ENCODE peak calls at places on chromosomes 1 and 21, in nine cellular contexts. H, U, V, M, Z, Y, O, E and G are unnamed samples.

GRCh38 chr1:94122201-94122970 is 1.4 kb upstream of the ABCA4 start:
- DNase-seq in E (peak), Y (no peak), H (no peak), O (peak), U (peak), V (no peak), M (no peak), Z (no peak), G (no peak)

GRCh38 chr1:37058424-37058988 is 24.2 kb upstream of the GRIK3 start:
- DNase-seq in U (no peak), V (no peak), Y (no peak), M (no peak), Z (no peak), O (no peak), E (no peak), H (no peak), G (no peak)

GRCh38 chr1:206143537-206144155 is 26.5 kb upstream of the AVPR1B start:
- DNase-seq in Y (no peak), M (no peak), Z (no peak), V (no peak), O (no peak), H (no peak), U (no peak), E (no peak), G (no peak)

GRCh38 chr1:203556047-203556851 is 62.3 kb downstream of the OPTC start:
- DNase-seq in U (peak), E (peak), Z (no peak), O (no peak), V (peak), H (peak), Y (no peak), M (peak), G (peak)

GRCh38 chr1:221923921-221924598 is 182.2 kb upstream of the DUSP10 start:
- DNase-seq in H (no peak), U (peak), E (peak), Z (no peak), Y (no peak), M (no peak), V (peak), O (no peak), G (no peak)

GRCh38 chr1:156226116-156226538 is 13.3 kb downstream of the PMF1 start:
- DNase-seq in Z (no peak), U (no peak), O (no peak), M (no peak), E (no peak), V (no peak), H (no peak), Y (no peak), G (no peak)

GRCh38 chr1:15852036-15852827 is 4.7 kb downstream of the SPEN start:
- DNase-seq in Z (no peak), O (no peak), Y (no peak), V (no peak), M (no peak), H (no peak), E (no peak), U (peak), G (no peak)

GRCh38 chr1:44300882-44301281 is 54.2 kb downstream of the ERI3 start:
- DNase-seq in V (no peak), Y (no peak), Z (no peak), H (no peak), O (no peak), E (no peak), U (no peak), M (no peak), G (no peak)

GRCh38 chr1:24925082-24925779 is 4.8 kb downstream of the RUNX3 start:
- DNase-seq in H (no peak), O (no peak), Z (no peak), U (no peak), Y (peak), E (no peak), V (no peak), M (no peak), G (no peak)

GRCh38 chr1:39866767-39867166 is 16.5 kb downstream of the TRIT1 start:
- DNase-seq in V (peak), Z (no peak), M (no peak), U (peak), O (peak), E (peak), Y (no peak), H (peak), G (peak)

GRCh38 chr1:24966724-24967346 is 36.8 kb upstream of the RUNX3 start:
- DNase-seq in Z (no peak), H (no peak), U (peak), E (peak), Y (no peak), M (no peak), O (peak), V (peak), G (peak)

GRCh38 chr1:1921459-1921862 is 2.4 kb upstream of the TMEM52 start:
- DNase-seq in U (no peak), H (no peak), O (no peak), M (peak), Y (no peak), V (no peak), E (no peak), Z (no peak), G (no peak)

GRCh38 chr1:54314691-54315455 is 91.3 kb downstream of the SSBP3 start:
- DNase-seq in U (no peak), V (no peak), E (no peak), Y (no peak), Z (no peak), H (no peak), M (no peak), O (no peak), G (no peak)

GRCh38 chr1:174131032-174131638 is 28.2 kb upstream of the RABGAP1L start:
- DNase-seq in Z (no peak), M (no peak), Y (no peak), V (no peak), U (no peak), E (no peak), H (no peak), O (no peak), G (no peak)

GRCh38 chr1:87330954-87331318 is 2.3 kb downstream of the LMO4 start:
- DNase-seq in Z (no peak), V (no peak), E (peak), H (no peak), O (no peak), M (no peak), U (no peak), Y (no peak), G (no peak)

GRCh38 chr1:24830680-24831272 is 85.5 kb downstream of the CLIC4 start:
- DNase-seq in Y (peak), H (no peak), Z (no peak), V (peak), U (peak), M (no peak), O (no peak), E (no peak), G (peak)

GRCh38 chr1:228095161-228095560 is 8.0 kb downstream of the C1orf35 start:
- DNase-seq in O (no peak), Y (no peak), E (no peak), Z (no peak), M (no peak), U (no peak), V (no peak), H (no peak), G (no peak)
- H3K27ac ChIP-seq in O (no peak), Y (peak), E (peak), Z (no peak), M (no peak), U (no peak), V (no peak), H (no peak), G (no peak)

GRCh38 chr1:23485002-23485332 is 988 bp upstream of the ASAP3 start:
- DNase-seq in U (no peak), H (no peak), M (no peak), O (no peak), E (peak), Z (no peak), V (no peak), Y (no peak), G (no peak)
- H3K4me3 ChIP-seq in U (peak), H (peak), M (peak), O (peak), E (peak), Z (peak), V (peak), Y (peak), G (peak)

GRCh38 chr21:30234050-30234449 is 18.2 kb upstream of the CLDN8 start:
- DNase-seq in Z (no peak), O (no peak), U (no peak), Y (no peak), M (no peak), E (no peak), V (no peak), H (no peak), G (no peak)
- H3K27ac ChIP-seq in Z (no peak), O (no peak), U (no peak), Y (no peak), M (no peak), E (no peak), V (no peak), H (no peak), G (no peak)

GRCh38 chr1:223775711-223776074 is 63.4 kb downstream of the CAPN2 start:
- DNase-seq in E (no peak), Z (no peak), V (no peak), Y (no peak), M (no peak), U (no peak), H (no peak), O (no peak), G (no peak)

GRCh38 chr1:223772771-223773160 is 60.4 kb downstream of the CAPN2 start:
- DNase-seq in Z (no peak), Y (no peak), M (no peak), O (no peak), U (no peak), E (no peak), H (no peak), V (no peak), G (no peak)

GRCh38 chr1:223776075-223776814 is 63.9 kb downstream of the CAPN2 start:
- DNase-seq in Z (no peak), Y (no peak), H (no peak), O (peak), U (peak), V (peak), M (no peak), E (no peak), G (peak)

GRCh38 chr1:223775054-223775453 is 62.7 kb downstream of the CAPN2 start:
- DNase-seq in Z (no peak), Y (no peak), E (no peak), O (no peak), H (no peak), V (peak), U (peak), M (no peak), G (peak)

GRCh38 chr1:223774133-223774811 is 61.9 kb downstream of the CAPN2 start:
- DNase-seq in Z (no peak), V (no peak), E (no peak), Y (no peak), H (no peak), O (no peak), M (no peak), U (no peak), G (no peak)
- H3K4me3 ChIP-seq in Z (no peak), V (no peak), E (no peak), Y (no peak), H (no peak), O (no peak), M (no peak), U (no peak), G (no peak)

DNA sequence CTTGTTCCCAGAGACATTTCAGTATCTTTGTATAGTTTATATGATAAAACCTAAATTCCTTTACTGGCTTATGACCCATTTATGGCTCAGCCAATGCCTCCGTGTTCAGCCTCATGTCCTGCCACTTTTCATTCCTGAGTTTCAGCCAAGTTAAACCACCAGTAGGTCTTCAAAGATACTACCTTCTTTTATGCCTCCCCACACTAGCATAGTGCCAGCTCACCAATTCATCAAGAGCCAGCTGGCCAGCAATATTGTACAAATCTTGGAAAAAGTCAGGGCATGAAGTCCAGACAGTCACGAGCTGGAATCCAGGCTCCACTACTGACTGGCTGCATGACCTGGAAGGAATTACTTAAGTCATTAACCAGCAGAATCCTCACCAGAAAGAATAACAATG is 446.0 kb downstream of the GPATCH2 start:
- DNase-seq in Y (no peak), V (no peak), Z (no peak), E (no peak), U (no peak), O (no peak), H (no peak), M (no peak), G (no peak)
- H3K27ac ChIP-seq in Y (no peak), V (no peak), Z (no peak), E (no peak), U (no peak), O (no peak), H (no peak), M (no peak), G (no peak)

GRCh38 chr1:117663156-117663902 is 57.5 kb downstream of the TENT5C start:
- DNase-seq in Z (no peak), U (no peak), H (no peak), E (no peak), M (no peak), V (no peak), O (no peak), Y (no peak), G (no peak)

GRCh38 chr1:117661027-117661426 is 55.2 kb downstream of the TENT5C start:
- DNase-seq in E (no peak), Y (peak), U (no peak), V (no peak), M (no peak), O (no peak), H (no peak), Z (no peak), G (no peak)

GRCh38 chr1:117665523-117666274 is 59.9 kb downstream of the TENT5C start:
- DNase-seq in U (no peak), E (no peak), Z (no peak), M (no peak), H (no peak), V (no peak), O (no peak), Y (no peak), G (no peak)

GRCh38 chr1:117662667-117663066 is 56.8 kb downstream of the TENT5C start:
- DNase-seq in Y (no peak), U (no peak), M (no peak), V (no peak), H (no peak), O (no peak), Z (no peak), E (no peak), G (peak)

DNA sequence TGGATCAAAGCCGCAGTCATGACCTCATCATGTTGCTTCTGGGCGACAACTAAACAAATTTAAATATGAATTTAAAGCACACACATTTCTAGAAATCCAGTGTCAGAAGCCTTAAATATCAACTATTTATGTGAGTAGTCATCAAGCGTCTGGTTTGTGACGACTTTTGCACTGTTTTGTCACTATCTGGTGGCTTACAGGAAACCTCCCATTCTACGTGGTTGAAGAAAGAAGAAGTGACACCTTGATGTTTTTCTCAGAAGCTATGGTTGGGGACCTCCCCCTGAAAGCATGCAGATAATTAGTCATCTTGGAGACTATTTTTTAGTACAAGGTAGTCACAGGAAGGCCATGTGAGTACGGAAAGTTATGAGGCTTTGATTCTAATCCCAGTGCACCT is 58.5 kb downstream of the TENT5C start:
- DNase-seq in E (no peak), M (no peak), H (no peak), U (no peak), Z (no peak), O (no peak), V (no peak), Y (peak), G (no peak)
- H3K4me3 ChIP-seq in E (no peak), M (no peak), H (no peak), U (no peak), Z (no peak), O (no peak), V (no peak), Y (peak), G (no peak)

GRCh38 chr21:32463367-32463766 is 50.9 kb downstream of the EVA1C start:
- DNase-seq in O (peak), H (peak), U (peak), M (no peak), E (peak), Y (no peak), V (peak), Z (no peak), G (peak)
- H3K27ac ChIP-seq in O (peak), H (peak), U (peak), M (peak), E (peak), Y (no peak), V (peak), Z (peak), G (peak)

GRCh38 chr1:12414444-12415238 is 184.8 kb downstream of the VPS13D start:
- DNase-seq in E (no peak), H (no peak), V (no peak), O (no peak), Z (no peak), M (no peak), Y (no peak), U (no peak), G (no peak)
- H3K4me3 ChIP-seq in E (no peak), H (no peak), V (no peak), O (no peak), Z (no peak), M (no peak), Y (no peak), U (no peak), G (no peak)

DNA sequence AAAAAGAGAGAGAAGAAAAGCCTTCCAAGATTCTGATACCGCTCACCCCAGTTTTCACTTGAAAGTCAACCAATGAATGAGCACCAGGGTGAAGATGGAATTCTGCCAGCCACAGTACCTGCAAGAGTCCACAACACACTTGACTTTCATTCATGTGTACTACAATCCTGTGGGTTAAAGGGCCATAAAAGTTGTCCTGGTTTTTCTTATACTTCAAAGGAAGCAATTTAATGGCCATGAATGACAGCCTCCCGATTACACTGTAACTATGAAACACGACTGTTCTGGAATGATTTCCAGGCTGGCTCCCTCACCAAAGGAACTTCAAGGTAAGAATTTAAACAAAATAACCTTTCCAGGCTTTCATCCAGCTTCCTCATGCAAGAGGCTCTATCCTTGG is 502.8 kb downstream of the SMYD3 start:
- DNase-seq in H (no peak), Y (no peak), O (no peak), M (no peak), Z (no peak), U (no peak), E (no peak), V (no peak), G (no peak)
- H3K27ac ChIP-seq in H (no peak), Y (no peak), O (no peak), M (no peak), Z (no peak), U (peak), E (no peak), V (no peak), G (peak)